ENCODE peak calls at places on chromosomes 5 and 9, in eight cellular contexts. One of them, this sample, is unnamed.

GRCh38 chr9:81083821-81084512 is 605.4 kb downstream of the TLE1 start:
- DNase-seq in A549: no peak
- DNase-seq in HepG2: no peak
- DNase-seq in H9: no peak
- DNase-seq in left cardiac atrium: no peak
- DNase-seq in C1 segment of cervical spinal cord: no peak
- DNase-seq in HT1080: peak
- DNase-seq in brain microvascular endothelial cell: peak
- DNase-seq in this sample: no peak

GRCh38 chr5:9318031-9318430 is 227.8 kb downstream of the SEMA5A start:
- DNase-seq in HT1080: no peak
- DNase-seq in A549: no peak
- DNase-seq in brain microvascular endothelial cell: no peak
- DNase-seq in C1 segment of cervical spinal cord: no peak
- DNase-seq in H9: no peak
- DNase-seq in left cardiac atrium: no peak
- DNase-seq in HepG2: no peak
- DNase-seq in this sample: no peak

GRCh38 chr5:172600571-172600970 is 40.5 kb upstream of the NEURL1B start:
- DNase-seq in HepG2: no peak
- DNase-seq in A549: no peak
- DNase-seq in brain microvascular endothelial cell: no peak
- DNase-seq in H9: no peak
- DNase-seq in left cardiac atrium: no peak
- DNase-seq in HT1080: no peak
- DNase-seq in C1 segment of cervical spinal cord: no peak
- DNase-seq in this sample: no peak

GRCh38 chr9:117715411-117715989 is 11.3 kb downstream of the TLR4 start:
- DNase-seq in brain microvascular endothelial cell: no peak
- DNase-seq in left cardiac atrium: no peak
- DNase-seq in H9: no peak
- DNase-seq in C1 segment of cervical spinal cord: no peak
- DNase-seq in A549: no peak
- DNase-seq in HT1080: no peak
- DNase-seq in HepG2: no peak
- DNase-seq in this sample: no peak

GRCh38 chr9:72254881-72255545 is 105.8 kb downstream of the GDA start:
- DNase-seq in H9: no peak
- DNase-seq in HT1080: no peak
- DNase-seq in A549: no peak
- DNase-seq in C1 segment of cervical spinal cord: no peak
- DNase-seq in left cardiac atrium: no peak
- DNase-seq in brain microvascular endothelial cell: no peak
- DNase-seq in HepG2: no peak
- DNase-seq in this sample: no peak

GRCh38 chr5:177399903-177400868 is at the start of gene PFN3:
- DNase-seq in HepG2: no peak
- DNase-seq in C1 segment of cervical spinal cord: no peak
- DNase-seq in HT1080: no peak
- DNase-seq in left cardiac atrium: peak
- DNase-seq in A549: no peak
- DNase-seq in brain microvascular endothelial cell: peak
- DNase-seq in H9: peak
- DNase-seq in this sample: no peak

GRCh38 chr5:124199902-124200301 is 546.5 kb downstream of the ZNF608 start:
- DNase-seq in H9: no peak
- DNase-seq in brain microvascular endothelial cell: peak
- DNase-seq in left cardiac atrium: no peak
- DNase-seq in HT1080: no peak
- DNase-seq in C1 segment of cervical spinal cord: no peak
- DNase-seq in HepG2: no peak
- DNase-seq in A549: no peak
- DNase-seq in this sample: no peak

GRCh38 chr9:133396952-133397351 is 20.8 kb downstream of the STKLD1 start:
- DNase-seq in A549: peak
- DNase-seq in C1 segment of cervical spinal cord: no peak
- DNase-seq in H9: peak
- DNase-seq in brain microvascular endothelial cell: peak
- DNase-seq in HepG2: no peak
- DNase-seq in left cardiac atrium: no peak
- DNase-seq in HT1080: no peak
- DNase-seq in this sample: no peak

GRCh38 chr5:36462295-36463021 is 143.9 kb upstream of the SLC1A3 start:
- DNase-seq in H9: no peak
- DNase-seq in brain microvascular endothelial cell: no peak
- DNase-seq in left cardiac atrium: no peak
- DNase-seq in A549: no peak
- DNase-seq in HepG2: no peak
- DNase-seq in HT1080: peak
- DNase-seq in C1 segment of cervical spinal cord: no peak
- DNase-seq in this sample: no peak

GRCh38 chr9:120894404-120895226 is 17.6 kb upstream of the PHF19 start:
- DNase-seq in H9: peak
- DNase-seq in C1 segment of cervical spinal cord: peak
- DNase-seq in HT1080: no peak
- DNase-seq in A549: no peak
- DNase-seq in HepG2: no peak
- DNase-seq in left cardiac atrium: peak
- DNase-seq in brain microvascular endothelial cell: no peak
- DNase-seq in this sample: no peak

GRCh38 chr5:91486638-91487037 is 103.5 kb upstream of the ARRDC3 start:
- DNase-seq in H9: no peak
- DNase-seq in A549: peak
- DNase-seq in C1 segment of cervical spinal cord: no peak
- DNase-seq in left cardiac atrium: no peak
- DNase-seq in HepG2: no peak
- DNase-seq in brain microvascular endothelial cell: peak
- DNase-seq in HT1080: peak
- DNase-seq in this sample: no peak

GRCh38 chr9:129098328-129098727 is 12.3 kb downstream of the CRAT start:
- DNase-seq in C1 segment of cervical spinal cord: no peak
- DNase-seq in brain microvascular endothelial cell: no peak
- DNase-seq in HT1080: no peak
- DNase-seq in A549: no peak
- DNase-seq in HepG2: no peak
- DNase-seq in H9: no peak
- DNase-seq in left cardiac atrium: no peak
- DNase-seq in this sample: no peak

GRCh38 chr9:69554945-69555344 is 117.2 kb downstream of the APBA1 start:
- DNase-seq in brain microvascular endothelial cell: peak
- DNase-seq in HT1080: peak
- DNase-seq in C1 segment of cervical spinal cord: no peak
- DNase-seq in HepG2: no peak
- DNase-seq in A549: no peak
- DNase-seq in left cardiac atrium: no peak
- DNase-seq in H9: no peak
- DNase-seq in this sample: no peak

GRCh38 chr5:115209279-115209678 is 39.6 kb upstream of the TRIM36 start:
- DNase-seq in C1 segment of cervical spinal cord: no peak
- DNase-seq in HepG2: no peak
- DNase-seq in HT1080: no peak
- DNase-seq in brain microvascular endothelial cell: no peak
- DNase-seq in left cardiac atrium: no peak
- DNase-seq in H9: no peak
- DNase-seq in A549: no peak
- DNase-seq in this sample: no peak

GRCh38 chr5:139700711-139701693 is 52.9 kb downstream of the CXXC5 start:
- DNase-seq in H9: peak
- DNase-seq in brain microvascular endothelial cell: no peak
- DNase-seq in left cardiac atrium: no peak
- DNase-seq in A549: no peak
- DNase-seq in HepG2: peak
- DNase-seq in C1 segment of cervical spinal cord: no peak
- DNase-seq in HT1080: no peak
- DNase-seq in this sample: no peak

GRCh38 chr5:6728011-6728794 is 15.0 kb downstream of the TENT4A start:
- DNase-seq in left cardiac atrium: no peak
- DNase-seq in C1 segment of cervical spinal cord: no peak
- DNase-seq in HepG2: no peak
- DNase-seq in A549: no peak
- DNase-seq in brain microvascular endothelial cell: no peak
- DNase-seq in H9: no peak
- DNase-seq in HT1080: no peak
- DNase-seq in this sample: peak

GRCh38 chr9:131752231-131752884 is 12.5 kb upstream of the RAPGEF1 start:
- DNase-seq in brain microvascular endothelial cell: no peak
- DNase-seq in HepG2: no peak
- DNase-seq in H9: no peak
- DNase-seq in left cardiac atrium: no peak
- DNase-seq in C1 segment of cervical spinal cord: no peak
- DNase-seq in HT1080: no peak
- DNase-seq in A549: no peak
- DNase-seq in this sample: no peak

GRCh38 chr5:174720066-174720611 is 4.2 kb upstream of the MSX2 start:
- DNase-seq in HT1080: no peak
- DNase-seq in HepG2: no peak
- DNase-seq in brain microvascular endothelial cell: no peak
- DNase-seq in A549: no peak
- DNase-seq in H9: peak
- DNase-seq in left cardiac atrium: no peak
- DNase-seq in C1 segment of cervical spinal cord: no peak
- DNase-seq in this sample: no peak

GRCh38 chr9:136826703-136827582 is 15.3 kb upstream of the AJM1 start:
- DNase-seq in HT1080: no peak
- DNase-seq in A549: no peak
- DNase-seq in H9: no peak
- DNase-seq in left cardiac atrium: no peak
- DNase-seq in HepG2: no peak
- DNase-seq in C1 segment of cervical spinal cord: no peak
- DNase-seq in brain microvascular endothelial cell: no peak
- DNase-seq in this sample: no peak

GRCh38 chr9:120876842-120877240 is at the start of gene PHF19:
- DNase-seq in left cardiac atrium: peak
- DNase-seq in A549: peak
- DNase-seq in H9: no peak
- DNase-seq in brain microvascular endothelial cell: no peak
- DNase-seq in HepG2: peak
- DNase-seq in C1 segment of cervical spinal cord: no peak
- DNase-seq in HT1080: no peak
- DNase-seq in this sample: no peak

GRCh38 chr9:129332581-129332980 is 154.5 kb upstream of the IER5L start:
- DNase-seq in A549: no peak
- DNase-seq in C1 segment of cervical spinal cord: no peak
- DNase-seq in left cardiac atrium: no peak
- DNase-seq in H9: no peak
- DNase-seq in brain microvascular endothelial cell: no peak
- DNase-seq in HT1080: no peak
- DNase-seq in HepG2: no peak
- DNase-seq in this sample: no peak

GRCh38 chr5:1734271-1734907 is 65.2 kb downstream of the MRPL36 start:
- DNase-seq in A549: no peak
- DNase-seq in C1 segment of cervical spinal cord: no peak
- DNase-seq in HepG2: no peak
- DNase-seq in brain microvascular endothelial cell: no peak
- DNase-seq in H9: no peak
- DNase-seq in left cardiac atrium: no peak
- DNase-seq in HT1080: no peak
- DNase-seq in this sample: no peak

GRCh38 chr5:1661831-1662558 is 137.6 kb downstream of the MRPL36 start:
- DNase-seq in C1 segment of cervical spinal cord: no peak
- DNase-seq in H9: peak
- DNase-seq in HT1080: no peak
- DNase-seq in left cardiac atrium: no peak
- DNase-seq in A549: no peak
- DNase-seq in brain microvascular endothelial cell: no peak
- DNase-seq in HepG2: no peak
- DNase-seq in this sample: no peak

GRCh38 chr5:107380654-107381053 is 290.1 kb downstream of the EFNA5 start:
- DNase-seq in HepG2: no peak
- DNase-seq in A549: no peak
- DNase-seq in brain microvascular endothelial cell: no peak
- DNase-seq in C1 segment of cervical spinal cord: no peak
- DNase-seq in left cardiac atrium: no peak
- DNase-seq in HT1080: peak
- DNase-seq in H9: no peak
- DNase-seq in this sample: no peak

GRCh38 chr9:22142681-22143080 is 133.6 kb upstream of the CDKN2B start:
- DNase-seq in A549: no peak
- DNase-seq in HepG2: no peak
- DNase-seq in H9: no peak
- DNase-seq in brain microvascular endothelial cell: peak
- DNase-seq in left cardiac atrium: no peak
- DNase-seq in HT1080: peak
- DNase-seq in C1 segment of cervical spinal cord: no peak
- DNase-seq in this sample: no peak

GRCh38 chr5:82349651-82350050 is 71.5 kb upstream of the RPS23 start:
- DNase-seq in brain microvascular endothelial cell: no peak
- DNase-seq in left cardiac atrium: peak
- DNase-seq in C1 segment of cervical spinal cord: no peak
- DNase-seq in H9: peak
- DNase-seq in HepG2: no peak
- DNase-seq in HT1080: peak
- DNase-seq in A549: no peak
- DNase-seq in this sample: no peak

GRCh38 chr9:15253786-15254185 is 53.2 kb downstream of the TTC39B start:
- DNase-seq in HT1080: peak
- DNase-seq in C1 segment of cervical spinal cord: no peak
- DNase-seq in left cardiac atrium: no peak
- DNase-seq in A549: no peak
- DNase-seq in HepG2: peak
- DNase-seq in brain microvascular endothelial cell: no peak
- DNase-seq in H9: no peak
- DNase-seq in this sample: no peak

GRCh38 chr9:35839926-35840325 is 10.9 kb downstream of the TMEM8B start:
- DNase-seq in left cardiac atrium: no peak
- DNase-seq in brain microvascular endothelial cell: no peak
- DNase-seq in A549: no peak
- DNase-seq in HT1080: no peak
- DNase-seq in C1 segment of cervical spinal cord: no peak
- DNase-seq in HepG2: no peak
- DNase-seq in H9: no peak
- DNase-seq in this sample: no peak

GRCh38 chr9:128067898-128068655 is at the start of gene SLC25A25:
- DNase-seq in HepG2: peak
- DNase-seq in H9: peak
- DNase-seq in brain microvascular endothelial cell: peak
- DNase-seq in A549: peak
- DNase-seq in C1 segment of cervical spinal cord: peak
- DNase-seq in left cardiac atrium: peak
- DNase-seq in HT1080: peak
- DNase-seq in this sample: peak

GRCh38 chr9:89590415-89590814 is 14.4 kb upstream of the GADD45G start:
- DNase-seq in left cardiac atrium: no peak
- DNase-seq in brain microvascular endothelial cell: no peak
- DNase-seq in HepG2: no peak
- DNase-seq in HT1080: no peak
- DNase-seq in C1 segment of cervical spinal cord: no peak
- DNase-seq in H9: no peak
- DNase-seq in A549: no peak
- DNase-seq in this sample: no peak

GRCh38 chr9:20873240-20873860 is 158.1 kb downstream of the HACD4 start:
- DNase-seq in H9: no peak
- DNase-seq in C1 segment of cervical spinal cord: no peak
- DNase-seq in HepG2: no peak
- DNase-seq in HT1080: no peak
- DNase-seq in left cardiac atrium: no peak
- DNase-seq in brain microvascular endothelial cell: peak
- DNase-seq in A549: no peak
- DNase-seq in this sample: no peak

GRCh38 chr9:35227283-35227682 is 65.5 kb downstream of the UNC13B start:
- DNase-seq in HT1080: no peak
- DNase-seq in A549: no peak
- DNase-seq in brain microvascular endothelial cell: no peak
- DNase-seq in C1 segment of cervical spinal cord: no peak
- DNase-seq in left cardiac atrium: no peak
- DNase-seq in H9: no peak
- DNase-seq in HepG2: no peak
- DNase-seq in this sample: no peak

GRCh38 chr5:123176938-123177275 is 87.9 kb downstream of the PRDM6 start:
- DNase-seq in H9: no peak
- DNase-seq in brain microvascular endothelial cell: no peak
- DNase-seq in HepG2: no peak
- DNase-seq in C1 segment of cervical spinal cord: no peak
- DNase-seq in A549: no peak
- DNase-seq in HT1080: no peak
- DNase-seq in left cardiac atrium: no peak
- DNase-seq in this sample: no peak

GRCh38 chr5:67206381-67207328 is 10.1 kb upstream of the CD180 start:
- DNase-seq in HepG2: peak
- DNase-seq in brain microvascular endothelial cell: peak
- DNase-seq in A549: peak
- DNase-seq in H9: no peak
- DNase-seq in C1 segment of cervical spinal cord: no peak
- DNase-seq in left cardiac atrium: no peak
- DNase-seq in HT1080: peak
- DNase-seq in this sample: no peak